ENCODE peak calls at places on chromosomes 7 and 10, in seven cellular contexts. F, S, B, L, K, W and Q are unnamed samples.

GRCh38 chr7:628041-628763 is 98.3 kb upstream of the DNAAF5 start:
- DNase-seq in L (no peak), K (no peak), S (no peak), B (no peak), W (no peak), F (no peak), Q (no peak)

GRCh38 chr10:117341061-117341460 is 34.2 kb downstream of the PDZD8 start:
- DNase-seq in S (no peak), B (no peak), K (no peak), L (no peak), F (no peak), W (no peak), Q (no peak)

GRCh38 chr7:134768243-134768642 is 11.2 kb upstream of the CALD1 start:
- DNase-seq in S (no peak), F (no peak), W (no peak), B (no peak), L (no peak), K (no peak), Q (no peak)

GRCh38 chr7:87152897-87153641 is 816 bp downstream of the DMTF1 start:
- DNase-seq in L (no peak), B (no peak), W (no peak), K (peak), S (no peak), F (no peak), Q (no peak)

GRCh38 chr7:73850781-73851207 is 8.5 kb upstream of the METTL27 start:
- DNase-seq in K (no peak), W (no peak), F (no peak), S (peak), B (no peak), L (peak), Q (no peak)

GRCh38 chr10:9634466-9634865 is 1383.2 kb upstream of the CELF2 start:
- DNase-seq in W (no peak), K (no peak), B (no peak), S (no peak), F (no peak), L (no peak), Q (no peak)

GRCh38 chr7:115593111-115593510 is 437.5 kb downstream of the TFEC start:
- DNase-seq in S (no peak), L (no peak), F (no peak), W (no peak), K (no peak), B (no peak), Q (no peak)

GRCh38 chr10:43667317-43667731 is 18.6 kb upstream of the ZNF32 start:
- DNase-seq in B (no peak), F (peak), W (no peak), K (no peak), L (no peak), S (peak), Q (no peak)

GRCh38 chr7:142516038-142516501 is 233.2 kb upstream of the PRSS1 start:
- DNase-seq in F (peak), S (peak), L (peak), W (no peak), B (peak), K (peak), Q (peak)

GRCh38 chr10:122786269-122786668 is 59.4 kb downstream of the CUZD1 start:
- DNase-seq in K (peak), L (no peak), S (no peak), F (no peak), B (no peak), W (no peak), Q (peak)

GRCh38 chr10:68271104-68271882 is 39.4 kb upstream of the ATOH7 start:
- DNase-seq in B (no peak), K (no peak), W (no peak), F (no peak), L (no peak), S (no peak), Q (no peak)

GRCh38 chr10:5046410-5046809 is 42.8 kb upstream of the AKR1C2 start:
- DNase-seq in L (no peak), F (no peak), B (no peak), K (no peak), W (no peak), S (no peak), Q (no peak)

GRCh38 chr7:20282960-20283359 is 47.7 kb upstream of the ITGB8 start:
- DNase-seq in K (no peak), F (no peak), L (no peak), S (no peak), B (no peak), W (no peak), Q (no peak)

GRCh38 chr10:131644287-131644686 is 256.5 kb upstream of the PPP2R2D start:
- DNase-seq in W (no peak), F (no peak), L (no peak), B (no peak), K (no peak), S (no peak), Q (no peak)

GRCh38 chr7:30117886-30118285 is 16.9 kb upstream of the MTURN start:
- DNase-seq in S (no peak), F (no peak), W (no peak), L (no peak), B (no peak), K (no peak), Q (no peak)

GRCh38 chr7:66504131-66504530 is 124.5 kb upstream of the KCTD7 start:
- DNase-seq in F (no peak), W (no peak), S (peak), B (no peak), L (no peak), K (no peak), Q (no peak)

GRCh38 chr7:28140964-28141363 is 39.6 kb downstream of the JAZF1 start:
- DNase-seq in L (no peak), F (no peak), K (no peak), B (no peak), W (no peak), S (no peak), Q (no peak)

GRCh38 chr10:72312865-72313391 is 39.2 kb downstream of the DDIT4 start:
- DNase-seq in F (no peak), L (no peak), S (no peak), K (no peak), B (no peak), W (no peak), Q (no peak)

GRCh38 chr7:143263266-143264195 is at the start of gene GSTK1:
- DNase-seq in F (peak), K (peak), L (peak), B (peak), S (peak), W (no peak), Q (peak)

GRCh38 chr10:35637456-35637855 is 4.6 kb downstream of the FZD8 start:
- DNase-seq in S (no peak), F (no peak), K (no peak), B (no peak), W (no peak), L (no peak), Q (no peak)

GRCh38 chr7:142886866-142887265 is 1.3 kb upstream of the TRPV6 start:
- DNase-seq in S (no peak), F (no peak), L (no peak), B (no peak), W (no peak), K (no peak), Q (peak)

GRCh38 chr10:34186740-34187139 is 628.4 kb downstream of the PARD3 start:
- DNase-seq in K (no peak), S (no peak), L (no peak), B (no peak), F (no peak), W (no peak), Q (no peak)

GRCh38 chr7:96414931-96415292 is 93.0 kb upstream of the SLC25A13 start:
- DNase-seq in B (peak), S (peak), L (peak), W (no peak), F (peak), K (peak), Q (no peak)

GRCh38 chr10:102519246-102519805 is 15.6 kb downstream of the SUFU start:
- DNase-seq in S (no peak), W (no peak), B (no peak), K (no peak), L (no peak), F (no peak), Q (no peak)

DNA sequence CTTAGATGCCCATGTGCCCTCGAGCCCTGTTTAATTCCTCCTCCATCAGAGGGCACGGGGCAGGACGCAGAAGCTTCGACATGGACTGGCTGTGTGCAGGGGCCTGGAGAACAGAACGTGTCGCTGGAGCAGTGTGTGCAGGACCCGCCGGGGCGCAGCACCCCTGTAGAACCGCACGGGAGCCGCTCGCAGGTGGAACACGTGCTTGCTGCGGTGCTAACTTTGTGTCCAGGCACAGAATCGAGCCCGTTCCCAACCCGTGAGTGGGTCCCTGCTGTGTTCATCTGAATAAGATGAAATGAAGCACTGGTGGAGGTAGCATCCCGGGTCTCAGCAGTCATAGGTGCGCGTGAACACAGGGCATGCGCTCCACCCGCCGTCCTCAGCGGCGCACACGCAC is 116.9 kb downstream of the WDR37 start:
- DNase-seq in F (no peak), S (no peak), W (no peak), B (no peak), L (no peak), K (no peak), Q (no peak)
- TF ChIP-seq JUND in F (no peak), S (no peak), W (no peak), B (no peak), L (no peak), K (no peak), Q (no peak)

DNA sequence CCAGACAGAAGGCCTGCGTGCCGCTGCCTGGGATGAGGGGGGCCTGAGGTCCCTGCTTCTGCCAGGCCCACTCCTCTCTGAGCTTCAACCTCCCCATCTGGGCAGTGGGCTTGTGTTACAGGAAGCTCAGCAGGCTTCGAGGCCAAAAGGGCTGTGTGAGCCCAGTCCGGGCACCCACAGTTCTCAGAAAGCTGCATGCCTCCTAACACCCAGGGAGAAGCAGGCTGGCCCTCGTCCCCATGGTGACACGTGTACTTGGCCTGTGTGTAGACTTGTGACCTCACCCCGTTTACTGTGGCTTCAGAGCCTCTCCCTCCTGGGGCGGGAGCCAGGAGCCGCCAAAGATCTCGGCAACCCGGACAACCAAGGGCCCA is 2.2 kb upstream of the GRIFIN start:
- DNase-seq in F (no peak), K (no peak), S (peak), B (no peak), W (no peak), L (no peak), Q (peak)
- TF ChIP-seq JUND in F (no peak), K (no peak), S (no peak), B (no peak), W (no peak), L (no peak), Q (no peak)

GRCh38 chr7:71733108-71733870 is 601.3 kb downstream of the GALNT17 start:
- DNase-seq in F (peak), W (peak), L (peak), S (peak), K (peak), B (no peak), Q (peak)

GRCh38 chr7:71740196-71740560 is 608.2 kb downstream of the GALNT17 start:
- DNase-seq in S (no peak), K (no peak), B (no peak), W (no peak), L (no peak), F (no peak), Q (no peak)

GRCh38 chr7:71739520-71740195 is 607.7 kb downstream of the GALNT17 start:
- DNase-seq in K (no peak), S (no peak), B (no peak), W (peak), F (no peak), L (no peak), Q (no peak)

DNA sequence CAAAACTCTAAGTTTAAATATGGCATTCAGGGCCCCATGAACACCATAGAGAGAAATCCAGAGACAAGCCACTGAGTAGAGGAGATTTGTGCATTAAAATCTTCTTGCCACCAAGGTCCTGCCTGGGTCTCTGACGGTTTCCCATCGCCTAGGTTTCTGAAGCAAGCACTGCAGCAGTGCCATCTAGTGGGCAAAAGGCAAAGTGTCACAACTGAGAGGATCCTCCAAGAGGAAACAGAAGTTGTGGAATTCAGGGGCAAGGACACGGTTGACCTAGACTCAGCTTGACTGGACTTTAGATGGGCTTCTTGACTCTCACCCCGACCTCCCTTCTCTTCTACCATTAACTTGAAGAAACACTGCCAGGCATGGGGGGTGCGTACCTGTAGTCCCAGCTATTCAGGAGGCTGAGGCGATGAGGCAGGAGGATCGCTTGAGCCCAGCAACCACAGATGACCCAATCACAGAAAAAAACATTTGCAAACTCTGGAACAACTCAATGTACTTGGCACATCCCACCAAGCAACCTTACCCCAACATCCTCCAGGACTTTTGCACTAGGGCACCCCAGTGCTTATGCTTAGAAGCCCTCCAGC is 604.1 kb downstream of the GALNT17 start:
- DNase-seq in L (peak), S (peak), W (peak), K (peak), F (peak), B (no peak), Q (peak)
- TF ChIP-seq JUND in L (no peak), S (no peak), W (no peak), K (no peak), F (no peak), B (no peak), Q (no peak)

GRCh38 chr10:92146072-92146471 is 144.8 kb downstream of the CPEB3 start:
- DNase-seq in B (no peak), L (no peak), F (no peak), W (no peak), S (no peak), K (no peak), Q (no peak)

GRCh38 chr10:92146781-92147180 is 144.1 kb downstream of the CPEB3 start:
- DNase-seq in B (no peak), L (no peak), W (no peak), K (no peak), F (no peak), S (no peak), Q (no peak)

GRCh38 chr10:92142512-92142911 is 148.4 kb downstream of the CPEB3 start:
- DNase-seq in W (no peak), F (no peak), L (no peak), B (no peak), K (no peak), S (no peak), Q (no peak)

DNA sequence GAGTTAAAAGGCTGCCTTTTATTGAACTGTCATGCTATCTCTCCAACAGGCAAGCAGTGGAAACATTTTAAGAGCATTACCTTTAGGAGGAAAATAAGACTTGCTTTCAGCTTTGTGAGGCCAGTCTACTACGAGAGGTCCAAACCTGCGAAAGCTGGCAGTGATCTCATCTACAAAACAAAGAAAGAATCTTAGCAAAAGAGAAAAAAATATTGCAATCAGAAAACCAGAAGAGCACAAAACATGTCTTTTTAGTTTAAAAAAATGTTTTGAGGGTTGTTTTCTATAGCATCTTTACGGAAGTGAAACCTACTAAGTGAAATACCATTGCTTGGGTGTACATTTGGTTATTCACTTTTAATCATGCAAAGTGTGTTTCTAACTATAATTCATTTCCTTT is 147.9 kb downstream of the CPEB3 start:
- DNase-seq in W (no peak), L (no peak), S (no peak), K (no peak), F (no peak), B (peak), Q (no peak)
- TF ChIP-seq JUND in W (no peak), L (no peak), S (no peak), K (no peak), F (no peak), B (no peak), Q (no peak)

DNA sequence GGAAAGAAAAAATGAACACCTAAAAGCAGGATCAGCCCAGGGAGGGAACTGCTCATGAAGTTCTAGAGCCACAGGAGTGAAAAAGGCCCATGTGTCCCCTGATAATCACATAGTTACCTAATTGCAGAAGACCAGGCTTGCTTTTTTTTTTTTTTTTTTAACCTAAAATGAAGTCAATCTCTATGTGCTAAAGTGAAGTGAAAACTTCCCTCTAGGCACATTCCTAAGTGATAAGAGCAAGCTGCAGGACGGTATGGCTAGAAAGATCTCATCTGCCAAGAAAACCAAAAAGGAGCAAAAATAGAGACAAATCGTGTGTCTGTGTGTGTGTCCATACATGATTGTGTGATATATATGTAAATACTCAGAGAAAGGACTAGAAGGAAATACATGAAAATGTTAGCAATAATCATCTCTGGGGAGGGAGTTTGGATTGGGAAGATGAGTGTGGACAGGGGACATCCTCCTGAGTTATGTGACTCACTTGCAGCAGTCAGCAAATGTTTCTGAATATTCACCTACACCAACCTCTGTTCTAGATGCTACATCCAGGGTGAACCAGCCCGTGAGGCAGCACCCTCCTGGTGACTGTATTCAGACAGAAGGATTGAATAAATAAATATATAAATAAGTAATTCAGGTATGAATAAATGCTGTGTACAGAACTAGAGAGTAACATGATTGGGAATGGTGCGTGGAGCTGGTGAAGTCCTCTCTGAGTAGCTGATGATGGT is 76.4 kb downstream of the C10orf90 start:
- DNase-seq in K (no peak), W (no peak), S (no peak), L (no peak), B (no peak), F (no peak), Q (no peak)
- TF ChIP-seq JUND in K (no peak), W (no peak), S (no peak), L (no peak), B (no peak), F (no peak), Q (no peak)

GRCh38 chr10:91296471-91296870 is 76.0 kb downstream of the PCGF5 start:
- DNase-seq in F (peak), K (peak), W (no peak), L (peak), B (no peak), S (no peak), Q (peak)
- TF ChIP-seq JUND in F (no peak), K (no peak), W (no peak), L (no peak), B (no peak), S (no peak), Q (no peak)

GRCh38 chr10:13449296-13449695 is 79.5 kb downstream of the BEND7 start:
- DNase-seq in W (no peak), L (no peak), F (no peak), K (no peak), B (no peak), S (no peak), Q (no peak)

GRCh38 chr10:13453896-13454295 is 74.9 kb downstream of the BEND7 start:
- DNase-seq in K (no peak), S (no peak), W (no peak), B (peak), F (no peak), L (no peak), Q (no peak)

GRCh38 chr10:13450078-13450477 is 78.7 kb downstream of the BEND7 start:
- DNase-seq in S (no peak), K (no peak), W (no peak), F (no peak), B (no peak), L (no peak), Q (no peak)

DNA sequence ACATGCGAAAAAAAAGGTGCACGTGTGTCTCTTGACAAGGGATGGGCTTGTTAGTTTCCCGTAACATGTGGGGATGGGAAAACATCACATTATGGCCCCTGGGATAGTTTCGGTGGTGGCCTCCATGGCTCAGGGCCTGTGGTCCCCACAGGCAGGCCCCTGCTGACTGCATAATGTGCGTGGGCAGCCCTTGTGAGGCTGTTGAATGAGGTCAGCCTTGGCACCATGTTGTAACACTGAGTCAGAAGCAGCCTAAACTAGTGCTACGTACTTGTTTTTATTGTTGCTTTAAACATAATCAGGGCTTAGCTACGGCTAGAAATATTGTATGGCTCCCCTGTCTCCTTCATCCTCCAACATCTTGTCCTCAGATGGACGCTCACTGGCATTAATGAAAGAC is 80.6 kb downstream of the BEND7 start:
- DNase-seq in W (no peak), F (no peak), S (no peak), L (no peak), K (no peak), B (no peak), Q (no peak)
- TF ChIP-seq JUND in W (no peak), F (no peak), S (no peak), L (no peak), K (no peak), B (no peak), Q (no peak)